ENCODE peak calls at places on chromosomes 5 and 9, in five cellular contexts. S is mesenchymal stem cell, G is T-helper 2 cell, C is A549, P is osteocyte. N is an unnamed sample.

GRCh38 chr9:110777201-110777842 is 108.7 kb downstream of the MUSK start:
- DNase-seq in S (peak; percentile 32), P (no peak), G (no peak), C (no peak), N (no peak)

GRCh38 chr5:54007822-54008777 is 302.3 kb downstream of the ARL15 start:
- DNase-seq in P (no peak), G (no peak), C (peak; percentile 73), S (peak; percentile 60), N (no peak)

GRCh38 chr5:104186510-104186909 is 623.9 kb upstream of the NUDT12 start:
- DNase-seq in S (no peak), P (no peak), G (no peak), C (no peak), N (no peak)

GRCh38 chr9:89311346-89312153 is 555 bp downstream of the CKS2 start:
- DNase-seq in C (no peak), S (peak; percentile 34), P (no peak), G (no peak), N (no peak)

GRCh38 chr9:27280858-27281257 is 16.1 kb downstream of the EQTN start:
- DNase-seq in S (no peak), P (no peak), C (no peak), G (no peak), N (no peak)

GRCh38 chr5:88515881-88516819 is 247.5 kb upstream of the TMEM161B start:
- DNase-seq in C (no peak), S (peak; percentile 56), G (no peak), P (no peak), N (no peak)

GRCh38 chr5:124659798-124660197 is 86.6 kb downstream of the ZNF608 start:
- DNase-seq in S (no peak), G (no peak), C (no peak), P (no peak), N (no peak)

GRCh38 chr9:127175319-127175715 is 52.9 kb upstream of the ANGPTL2 start:
- DNase-seq in S (no peak), C (no peak), G (no peak), P (no peak), N (no peak)

GRCh38 chr5:157066080-157066479 is 7.2 kb upstream of the HAVCR1 start:
- DNase-seq in G (no peak), S (no peak), P (no peak), C (no peak), N (no peak)

GRCh38 chr5:130213607-130214006 is 309.3 kb downstream of the CHSY3 start:
- DNase-seq in G (no peak), C (no peak), S (peak; percentile 39), P (no peak), N (no peak)